ENCODE peak calls at places on chromosome 13, in four cellular contexts. One of them, this sample, is unnamed.

GRCh38 chr13:96525715-96526114 is 435.8 kb downstream of the HS6ST3 start:
- DNase-seq in tibial artery: no peak
- DNase-seq in AG09319: no peak
- DNase-seq in body of pancreas: no peak
- DNase-seq in this sample: no peak

GRCh38 chr13:45811891-45812583 is 39.5 kb downstream of the SIAH3 start:
- DNase-seq in body of pancreas: no peak
- DNase-seq in AG09319: no peak
- DNase-seq in tibial artery: no peak
- DNase-seq in this sample: no peak

GRCh38 chr13:102772042-102772425 is 1.6 kb downstream of the TEX30 start:
- DNase-seq in body of pancreas: no peak
- DNase-seq in tibial artery: no peak
- DNase-seq in AG09319: no peak
- DNase-seq in this sample: no peak

GRCh38 chr13:26502826-26503225 is 54.7 kb upstream of the WASF3 start:
- DNase-seq in tibial artery: no peak
- DNase-seq in body of pancreas: peak; percentile 36
- DNase-seq in AG09319: no peak
- DNase-seq in this sample: peak; percentile 70

GRCh38 chr13:94480672-94481145 is 1.2 kb upstream of the DCT start:
- DNase-seq in AG09319: no peak
- DNase-seq in body of pancreas: no peak
- DNase-seq in tibial artery: no peak
- DNase-seq in this sample: peak; percentile 35

GRCh38 chr13:29892149-29892548 is 41.7 kb upstream of the UBL3 start:
- DNase-seq in AG09319: no peak
- DNase-seq in body of pancreas: peak; percentile 22
- DNase-seq in tibial artery: no peak
- DNase-seq in this sample: no peak

GRCh38 chr13:40993119-40993518 is 26.0 kb downstream of the ELF1 start:
- DNase-seq in body of pancreas: peak; percentile 68
- DNase-seq in AG09319: no peak
- DNase-seq in tibial artery: no peak
- DNase-seq in this sample: no peak

GRCh38 chr13:41751277-41751676 is 209.6 kb downstream of the VWA8 start:
- DNase-seq in AG09319: peak; percentile 7
- DNase-seq in body of pancreas: peak; percentile 11
- DNase-seq in tibial artery: no peak
- DNase-seq in this sample: peak; percentile 31

GRCh38 chr13:19601749-19602725 is 31.4 kb upstream of the MPHOSPH8 start:
- DNase-seq in AG09319: no peak
- DNase-seq in body of pancreas: peak; percentile 32
- DNase-seq in tibial artery: no peak
- DNase-seq in this sample: no peak
- TF ChIP-seq CTCF in AG09319: no peak
- TF ChIP-seq CTCF in body of pancreas: peak; percentile 25
- TF ChIP-seq CTCF in tibial artery: no peak
- TF ChIP-seq CTCF in this sample: no peak

DNA sequence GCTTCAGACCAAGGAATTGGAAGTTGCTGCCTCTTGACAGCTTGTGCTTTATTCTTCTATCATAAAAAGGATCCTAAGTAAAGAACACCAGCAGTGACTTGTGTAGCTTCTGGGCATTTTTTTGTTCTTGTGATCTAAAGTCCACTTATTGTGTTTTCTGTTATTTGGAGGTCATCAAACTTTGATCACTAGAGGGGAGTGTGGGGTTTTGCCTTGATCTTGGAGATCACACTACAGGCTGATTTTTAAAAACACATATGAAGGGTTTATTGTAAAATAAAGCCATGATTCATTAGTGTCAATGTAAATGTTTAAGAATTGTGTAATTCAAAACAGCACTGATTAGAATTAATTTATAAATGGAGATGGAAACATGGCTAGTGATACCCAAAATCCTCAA is 328.7 kb upstream of the EDNRB start:
- DNase-seq in body of pancreas: no peak
- DNase-seq in AG09319: no peak
- DNase-seq in tibial artery: no peak
- DNase-seq in this sample: no peak
- TF ChIP-seq CTCF in body of pancreas: no peak
- TF ChIP-seq CTCF in AG09319: no peak
- TF ChIP-seq CTCF in tibial artery: no peak
- TF ChIP-seq CTCF in this sample: no peak

DNA sequence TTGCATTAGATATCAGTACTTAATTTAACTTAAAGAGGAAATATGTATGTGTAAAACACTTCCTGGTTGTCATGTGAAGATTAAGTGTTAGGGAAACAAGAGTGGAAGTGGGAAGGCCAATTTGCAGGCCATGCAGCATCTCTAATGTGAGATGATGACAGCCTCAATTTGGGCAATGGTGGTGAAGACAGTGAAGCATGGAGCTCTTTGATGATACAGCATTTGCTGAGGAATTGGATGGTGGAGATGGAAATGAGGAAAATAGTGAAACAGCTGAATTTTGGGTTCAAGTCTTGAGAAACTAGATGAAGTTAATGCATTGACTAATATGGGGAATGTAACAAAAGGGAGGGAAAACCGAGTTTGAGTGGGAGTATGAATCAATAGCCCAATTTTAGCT is 231.7 kb upstream of the MIR17HG start:
- DNase-seq in tibial artery: no peak
- DNase-seq in body of pancreas: no peak
- DNase-seq in AG09319: no peak
- DNase-seq in this sample: no peak
- TF ChIP-seq CTCF in tibial artery: no peak
- TF ChIP-seq CTCF in body of pancreas: no peak
- TF ChIP-seq CTCF in AG09319: no peak
- TF ChIP-seq CTCF in this sample: no peak

DNA sequence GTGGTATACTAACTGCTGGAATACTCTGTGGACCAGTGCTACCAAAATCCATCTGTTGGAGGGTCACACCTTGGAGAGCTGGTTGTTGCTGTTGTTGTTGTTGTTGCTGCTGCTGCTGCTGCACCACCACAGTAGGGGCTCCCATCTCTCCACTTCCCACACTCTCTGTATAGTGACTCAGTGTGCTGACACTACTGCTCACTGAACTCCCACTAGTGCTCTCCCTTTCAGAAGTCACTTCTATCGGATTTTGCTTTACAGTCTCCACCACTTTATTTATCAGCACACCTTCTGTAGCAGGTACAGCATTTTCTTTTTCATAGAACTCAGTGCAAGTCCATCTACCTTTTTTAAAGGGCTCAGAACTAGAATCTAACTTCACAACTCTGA is 1.7 kb downstream of the TSC22D1 start:
- DNase-seq in tibial artery: no peak
- DNase-seq in AG09319: no peak
- DNase-seq in body of pancreas: no peak
- DNase-seq in this sample: no peak
- TF ChIP-seq CTCF in tibial artery: no peak
- TF ChIP-seq CTCF in AG09319: no peak
- TF ChIP-seq CTCF in body of pancreas: no peak
- TF ChIP-seq CTCF in this sample: no peak

GRCh38 chr13:72696590-72696989 is 30.8 kb downstream of the MZT1 start:
- DNase-seq in tibial artery: no peak
- DNase-seq in body of pancreas: no peak
- DNase-seq in AG09319: no peak
- DNase-seq in this sample: no peak
- TF ChIP-seq CTCF in tibial artery: peak; percentile 19
- TF ChIP-seq CTCF in body of pancreas: peak; percentile 32
- TF ChIP-seq CTCF in AG09319: peak; percentile 34
- TF ChIP-seq CTCF in this sample: no peak

DNA sequence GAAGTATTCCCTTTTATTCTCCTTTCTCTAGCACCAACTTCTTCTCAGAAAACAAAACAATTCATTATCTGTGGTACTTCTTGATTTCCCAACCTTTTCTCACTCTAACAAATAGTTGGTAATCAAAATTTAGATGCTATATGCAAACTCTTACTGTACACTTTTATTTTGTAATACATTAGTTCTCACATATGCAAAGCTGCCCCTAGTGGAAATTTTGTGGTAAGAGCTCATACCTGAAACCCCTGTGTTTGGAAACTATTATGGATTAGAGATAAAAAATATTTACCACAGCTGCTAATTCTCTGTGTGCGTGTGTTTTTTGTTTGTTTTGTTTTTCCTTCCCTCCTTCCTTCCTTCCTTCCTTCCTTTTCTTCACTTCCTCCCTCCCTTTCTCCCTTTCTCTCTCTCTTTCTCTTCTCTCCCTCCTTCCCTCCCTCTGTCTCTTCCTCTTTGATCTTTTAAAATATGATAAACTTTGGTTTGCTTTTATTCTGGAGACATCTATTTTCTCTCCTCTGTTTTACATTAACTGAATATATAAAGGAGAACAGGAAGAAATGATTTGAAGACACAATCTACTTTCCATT is 537.4 kb downstream of the SLITRK6 start:
- DNase-seq in tibial artery: no peak
- DNase-seq in AG09319: no peak
- DNase-seq in body of pancreas: no peak
- DNase-seq in this sample: no peak
- TF ChIP-seq CTCF in tibial artery: no peak
- TF ChIP-seq CTCF in AG09319: peak; percentile 35
- TF ChIP-seq CTCF in body of pancreas: no peak
- TF ChIP-seq CTCF in this sample: peak; percentile 33

DNA sequence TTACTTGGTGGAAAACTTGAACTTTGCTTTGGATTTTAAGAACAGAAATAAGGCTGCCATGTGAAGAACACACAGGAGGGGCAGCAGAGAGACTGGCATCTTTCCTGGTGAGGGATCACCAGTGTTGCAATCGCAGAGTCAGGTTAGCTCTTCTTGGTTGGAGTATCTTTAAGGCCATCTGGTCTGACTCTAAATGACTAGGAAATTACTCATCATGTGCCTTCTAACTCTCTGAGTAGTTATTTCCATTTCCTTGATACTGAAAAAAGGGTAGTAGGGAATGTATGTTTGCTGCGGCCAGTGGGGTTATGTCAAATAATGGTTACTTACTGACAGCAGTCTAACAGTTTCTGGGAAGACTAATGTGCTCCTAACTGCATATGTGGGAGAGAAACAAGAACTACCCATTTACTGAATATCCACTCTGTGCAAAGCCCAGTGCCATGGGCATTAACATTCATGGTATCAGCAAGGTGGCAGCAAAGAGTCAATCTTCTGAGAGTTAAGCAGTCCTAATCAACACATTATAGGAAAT is 122.1 kb downstream of the COG6 start:
- DNase-seq in AG09319: peak; percentile 54
- DNase-seq in tibial artery: no peak
- DNase-seq in body of pancreas: no peak
- DNase-seq in this sample: peak; percentile 87
- TF ChIP-seq CTCF in AG09319: peak; percentile 45
- TF ChIP-seq CTCF in tibial artery: no peak
- TF ChIP-seq CTCF in body of pancreas: peak; percentile 17
- TF ChIP-seq CTCF in this sample: peak; percentile 59

GRCh38 chr13:58992478-58993042 is 1171.2 kb downstream of the DIAPH3 start:
- DNase-seq in tibial artery: no peak
- DNase-seq in AG09319: no peak
- DNase-seq in body of pancreas: no peak
- DNase-seq in this sample: no peak

GRCh38 chr13:58991826-58992477 is 1171.8 kb downstream of the DIAPH3 start:
- DNase-seq in body of pancreas: no peak
- DNase-seq in AG09319: no peak
- DNase-seq in tibial artery: no peak
- DNase-seq in this sample: no peak

GRCh38 chr13:58999851-59000250 is 1163.9 kb downstream of the DIAPH3 start:
- DNase-seq in body of pancreas: no peak
- DNase-seq in AG09319: no peak
- DNase-seq in tibial artery: no peak
- DNase-seq in this sample: no peak

GRCh38 chr13:58994077-58994476 is 1169.7 kb downstream of the DIAPH3 start:
- DNase-seq in tibial artery: no peak
- DNase-seq in AG09319: no peak
- DNase-seq in body of pancreas: no peak
- DNase-seq in this sample: no peak

DNA sequence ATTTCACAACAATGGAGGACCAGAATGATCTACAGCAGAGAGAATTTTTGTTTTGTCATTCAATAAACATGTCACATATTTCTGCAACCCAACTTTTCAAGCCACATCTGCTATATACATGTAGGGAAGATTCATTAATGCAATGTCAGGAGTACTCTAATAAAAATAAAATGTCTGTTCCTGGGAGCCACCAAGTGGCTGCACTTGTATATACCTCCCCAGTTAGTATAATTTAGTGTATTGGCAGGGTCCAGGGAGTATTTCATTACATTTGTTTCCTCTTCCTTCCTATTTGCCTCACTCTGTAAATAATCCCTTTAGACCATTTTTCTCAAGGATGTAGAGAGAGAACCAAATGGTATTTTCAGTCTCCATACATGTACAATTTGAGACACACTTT is 1169.0 kb downstream of the DIAPH3 start:
- DNase-seq in AG09319: no peak
- DNase-seq in body of pancreas: no peak
- DNase-seq in tibial artery: no peak
- DNase-seq in this sample: no peak
- TF ChIP-seq CTCF in AG09319: no peak
- TF ChIP-seq CTCF in body of pancreas: no peak
- TF ChIP-seq CTCF in tibial artery: no peak
- TF ChIP-seq CTCF in this sample: no peak

GRCh38 chr13:23866420-23867026 is 22.7 kb downstream of the MIPEP start:
- DNase-seq in tibial artery: no peak
- DNase-seq in AG09319: no peak
- DNase-seq in body of pancreas: no peak
- DNase-seq in this sample: no peak

GRCh38 chr13:23867027-23867491 is 22.1 kb downstream of the MIPEP start:
- DNase-seq in AG09319: no peak
- DNase-seq in body of pancreas: no peak
- DNase-seq in tibial artery: no peak
- DNase-seq in this sample: no peak

GRCh38 chr13:23868521-23868920 is 20.7 kb downstream of the MIPEP start:
- DNase-seq in AG09319: no peak
- DNase-seq in tibial artery: no peak
- DNase-seq in body of pancreas: no peak
- DNase-seq in this sample: peak; percentile 47

GRCh38 chr13:23871616-23872220 is 17.5 kb downstream of the MIPEP start:
- DNase-seq in AG09319: no peak
- DNase-seq in tibial artery: no peak
- DNase-seq in body of pancreas: no peak
- DNase-seq in this sample: no peak

DNA sequence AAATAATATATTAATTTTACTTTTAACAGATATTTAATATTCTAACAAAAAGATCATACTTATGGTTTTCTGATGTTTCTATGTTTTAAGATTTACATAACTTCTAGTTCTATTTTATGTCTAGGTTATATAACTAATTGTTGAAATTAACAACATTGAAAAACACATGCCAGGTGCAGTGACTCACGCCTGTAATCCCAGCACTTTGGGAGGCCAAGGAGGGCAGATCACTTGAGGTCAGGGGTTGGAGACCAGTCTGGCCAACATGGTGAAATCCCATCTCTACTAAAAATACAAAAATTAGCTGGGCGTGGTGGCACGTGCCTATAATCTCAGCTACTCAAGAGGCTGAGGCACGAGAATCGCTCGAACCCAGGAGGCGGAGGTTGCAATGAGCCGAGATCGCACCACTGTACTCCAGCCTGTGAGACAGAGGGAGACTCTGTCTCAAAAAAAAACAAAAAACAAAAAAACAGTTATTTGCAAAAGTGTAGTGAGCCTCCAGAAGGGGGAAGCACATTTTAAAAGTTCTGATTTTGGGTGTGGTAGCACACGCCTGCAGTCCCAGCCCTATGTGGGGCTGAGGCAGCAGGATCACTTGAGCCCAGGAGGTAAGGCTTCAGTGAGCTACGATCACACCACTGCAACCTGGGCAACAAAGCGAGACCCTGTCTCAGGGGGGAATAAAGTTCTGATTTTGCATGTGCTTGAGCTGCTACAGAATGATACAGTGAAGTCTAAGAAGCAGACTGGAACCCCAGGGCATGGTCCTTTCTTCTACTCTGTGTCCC is 18.6 kb downstream of the MIPEP start:
- DNase-seq in tibial artery: no peak
- DNase-seq in body of pancreas: no peak
- DNase-seq in AG09319: no peak
- DNase-seq in this sample: no peak
- TF ChIP-seq CTCF in tibial artery: no peak
- TF ChIP-seq CTCF in body of pancreas: no peak
- TF ChIP-seq CTCF in AG09319: no peak
- TF ChIP-seq CTCF in this sample: no peak

This sample was measured in AG09309.